ENCODE peak calls at places on chromosomes 3 and 15, in nine cellular contexts. M is psoas muscle, T is GM10248, E is foreskin fibroblast, W is endothelial cell, F is fibroblast of pulmonary artery, J is H9, L is GM12878, V is IMR-90. I is an unnamed sample.

GRCh38 chr3:168341192-168341816 is 245.6 kb upstream of the GOLIM4 start:
- DNase-seq in V (peak), J (no peak), L (no peak), E (peak), W (no peak), F (peak), M (no peak), T (no peak), I (no peak)

GRCh38 chr15:86336051-86336788 is 256.5 kb downstream of the AGBL1 start:
- DNase-seq in T (no peak), F (no peak), W (no peak), E (no peak), V (no peak), L (no peak), M (no peak), J (no peak), I (no peak)

GRCh38 chr15:73596214-73596613 is 37.0 kb downstream of the NPTN start:
- DNase-seq in E (no peak), M (no peak), J (no peak), V (no peak), L (no peak), F (no peak), W (no peak), T (no peak), I (no peak)

GRCh38 chr15:42157981-42158765 is 1.7 kb upstream of the PLA2G4F start:
- DNase-seq in E (peak), V (peak), J (no peak), M (no peak), T (no peak), W (no peak), F (peak), L (no peak), I (no peak)

GRCh38 chr3:102460579-102460978 is 25.8 kb downstream of the ZPLD1 start:
- DNase-seq in V (peak), M (no peak), T (no peak), W (no peak), E (no peak), J (no peak), F (no peak), L (no peak), I (no peak)

GRCh38 chr15:41936649-41937567 is 35.4 kb downstream of the EHD4 start:
- DNase-seq in J (no peak), F (peak), L (no peak), W (peak), E (no peak), M (peak), V (peak), T (peak), I (no peak)

GRCh38 chr15:38899300-38899699 is 334.7 kb upstream of the RASGRP1 start:
- DNase-seq in M (no peak), F (peak), L (no peak), J (no peak), T (no peak), W (no peak), E (no peak), V (peak), I (no peak)

GRCh38 chr3:141279074-141279945 is 47.7 kb downstream of the PXYLP1 start:
- DNase-seq in F (peak), W (no peak), J (no peak), L (no peak), M (no peak), E (no peak), V (peak), T (peak), I (no peak)

GRCh38 chr3:140238646-140239314 is 303.8 kb downstream of the CLSTN2 start:
- DNase-seq in E (no peak), F (no peak), W (no peak), M (no peak), L (no peak), J (no peak), V (no peak), T (no peak), I (no peak)

GRCh38 chr3:52226229-52226817 is 878 bp upstream of the TLR9 start:
- DNase-seq in M (peak), F (no peak), V (no peak), J (peak), W (no peak), L (no peak), T (no peak), E (no peak), I (no peak)

GRCh38 chr3:186021673-186022362 is 84.0 kb upstream of the TRA2B start:
- DNase-seq in V (peak), M (peak), E (peak), T (no peak), F (peak), J (no peak), W (no peak), L (no peak), I (no peak)

GRCh38 chr3:126679318-126679751 is 24.4 kb upstream of the TXNRD3 start:
- DNase-seq in T (peak), F (peak), E (peak), V (peak), J (peak), L (peak), M (peak), W (peak), I (peak)

GRCh38 chr3:102183186-102183585 is 251.6 kb upstream of the ZPLD1 start:
- DNase-seq in E (no peak), J (no peak), W (no peak), M (no peak), L (no peak), T (no peak), F (no peak), V (no peak), I (no peak)

GRCh38 chr3:179116816-179117215 is 31.3 kb upstream of the PIK3CA start:
- DNase-seq in J (no peak), E (peak), W (no peak), V (no peak), T (no peak), F (no peak), L (no peak), M (no peak), I (no peak)

GRCh38 chr3:186002884-186003472 is 65.2 kb upstream of the TRA2B start:
- DNase-seq in E (no peak), F (peak), T (no peak), J (peak), M (no peak), V (peak), W (no peak), L (no peak), I (no peak)

GRCh38 chr3:45670995-45671394 is 18.2 kb upstream of the SACM1L start:
- DNase-seq in W (no peak), J (no peak), F (no peak), T (no peak), V (no peak), E (peak), M (no peak), L (no peak), I (no peak)

GRCh38 chr15:90001062-90001682 is at the start of gene ZNF710:
- DNase-seq in V (peak), W (peak), E (peak), T (peak), M (peak), L (no peak), J (peak), F (peak), I (peak)

GRCh38 chr3:156389151-156389760 is 165.7 kb downstream of the SSR3 start:
- DNase-seq in L (no peak), F (no peak), W (no peak), J (no peak), V (no peak), M (no peak), T (no peak), E (peak), I (no peak)

GRCh38 chr15:31344824-31345605 is 18.4 kb downstream of the KLF13 start:
- DNase-seq in J (no peak), W (no peak), T (peak), L (no peak), M (peak), F (no peak), V (no peak), E (no peak), I (no peak)

GRCh38 chr15:53807500-53807899 is 48.0 kb upstream of the WDR72 start:
- DNase-seq in J (no peak), M (no peak), W (no peak), E (no peak), V (no peak), L (no peak), T (no peak), F (no peak), I (no peak)

GRCh38 chr3:102269401-102269800 is 165.4 kb upstream of the ZPLD1 start:
- DNase-seq in F (no peak), W (no peak), V (no peak), T (no peak), L (no peak), J (no peak), E (no peak), M (no peak), I (no peak)

GRCh38 chr15:67832965-67833503 is 6.8 kb downstream of the RNU6-1 start:
- DNase-seq in V (no peak), F (no peak), E (no peak), M (peak), T (no peak), J (peak), L (no peak), W (peak), I (no peak)

GRCh38 chr15:35986072-35986666 is 440.2 kb upstream of the DPH6 start:
- DNase-seq in W (no peak), E (no peak), T (no peak), L (no peak), M (peak), F (peak), V (peak), J (no peak), I (no peak)

GRCh38 chr3:102466001-102466400 is 31.2 kb downstream of the ZPLD1 start:
- DNase-seq in E (no peak), J (no peak), T (no peak), M (no peak), W (no peak), F (no peak), V (no peak), L (no peak), I (no peak)

GRCh38 chr3:9028134-9028533 is 64.9 kb upstream of the RAD18 start:
- DNase-seq in E (peak), T (no peak), W (no peak), L (no peak), F (peak), M (peak), V (peak), J (no peak), I (no peak)

GRCh38 chr3:52367891-52368880 is 52.1 kb downstream of the DNAH1 start:
- DNase-seq in F (peak), V (no peak), W (no peak), E (peak), J (no peak), L (no peak), T (no peak), M (no peak), I (no peak)

GRCh38 chr3:4507010-4507596 is 14.0 kb downstream of the ITPR1 start:
- DNase-seq in M (no peak), E (no peak), V (peak), L (no peak), J (no peak), T (no peak), W (no peak), F (peak), I (no peak)

GRCh38 chr3:127406309-127407025 is 118.6 kb upstream of the PRR20G start:
- DNase-seq in W (no peak), V (peak), M (no peak), L (no peak), J (peak), F (peak), T (no peak), E (no peak), I (no peak)

GRCh38 chr3:64306745-64307144 is 81.5 kb upstream of the PRICKLE2 start:
- DNase-seq in M (no peak), E (no peak), T (no peak), V (no peak), W (no peak), F (no peak), J (no peak), L (no peak), I (no peak)

GRCh38 chr3:51999861-52000260 is 4.2 kb upstream of the RPL29 start:
- DNase-seq in J (no peak), E (no peak), T (no peak), V (no peak), L (no peak), M (no peak), W (no peak), F (no peak), I (no peak)

GRCh38 chr3:42442640-42443039 is 32.2 kb upstream of the LYZL4 start:
- DNase-seq in E (no peak), J (peak), M (no peak), W (no peak), T (no peak), L (no peak), F (no peak), V (no peak), I (no peak)
- TF ChIP-seq CTCF in E (no peak), J (peak), M (no peak), W (peak), T (peak), L (no peak), F (no peak), V (peak), I (no peak)

DNA sequence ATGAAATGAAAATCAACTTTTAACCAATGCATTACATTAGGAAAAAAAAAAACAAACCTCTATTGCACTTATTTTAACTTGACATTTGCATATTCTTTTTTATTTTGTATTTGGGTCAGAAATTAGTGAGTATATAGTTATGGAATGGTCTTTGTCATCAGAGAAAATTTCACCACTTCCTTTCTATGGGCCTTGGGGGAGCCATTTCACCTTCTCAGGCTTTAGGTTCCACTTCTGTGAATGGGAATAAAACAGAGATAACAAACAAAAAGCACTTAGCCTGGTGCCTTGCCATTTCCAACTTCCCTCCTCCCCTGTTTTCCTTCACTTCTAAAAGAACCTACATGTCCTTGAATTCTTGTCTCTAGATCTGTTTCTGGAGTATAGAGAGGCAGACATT is 168.0 kb upstream of the STT3B start:
- DNase-seq in F (peak), E (peak), L (no peak), W (no peak), M (no peak), J (no peak), T (no peak), V (peak), I (no peak)
- TF ChIP-seq CTCF in F (no peak), E (peak), L (no peak), W (no peak), M (no peak), J (no peak), T (no peak), V (peak), I (no peak)

GRCh38 chr3:46847744-46848143 is 15.5 kb downstream of the MYL3 start:
- DNase-seq in E (no peak), F (no peak), L (no peak), J (peak), W (no peak), M (no peak), T (no peak), V (no peak), I (no peak)

GRCh38 chr3:46846624-46847542 is 16.4 kb downstream of the MYL3 start:
- DNase-seq in V (no peak), T (no peak), L (no peak), J (peak), E (no peak), F (no peak), M (peak), W (no peak), I (no peak)

GRCh38 chr3:46849686-46850467 is 13.4 kb downstream of the MYL3 start:
- DNase-seq in V (no peak), E (no peak), M (peak), W (no peak), L (no peak), F (no peak), J (peak), T (no peak), I (no peak)

GRCh38 chr3:46849098-46849631 is 14.1 kb downstream of the MYL3 start:
- DNase-seq in E (no peak), F (no peak), L (no peak), J (no peak), V (no peak), W (peak), M (peak), T (no peak), I (no peak)

DNA sequence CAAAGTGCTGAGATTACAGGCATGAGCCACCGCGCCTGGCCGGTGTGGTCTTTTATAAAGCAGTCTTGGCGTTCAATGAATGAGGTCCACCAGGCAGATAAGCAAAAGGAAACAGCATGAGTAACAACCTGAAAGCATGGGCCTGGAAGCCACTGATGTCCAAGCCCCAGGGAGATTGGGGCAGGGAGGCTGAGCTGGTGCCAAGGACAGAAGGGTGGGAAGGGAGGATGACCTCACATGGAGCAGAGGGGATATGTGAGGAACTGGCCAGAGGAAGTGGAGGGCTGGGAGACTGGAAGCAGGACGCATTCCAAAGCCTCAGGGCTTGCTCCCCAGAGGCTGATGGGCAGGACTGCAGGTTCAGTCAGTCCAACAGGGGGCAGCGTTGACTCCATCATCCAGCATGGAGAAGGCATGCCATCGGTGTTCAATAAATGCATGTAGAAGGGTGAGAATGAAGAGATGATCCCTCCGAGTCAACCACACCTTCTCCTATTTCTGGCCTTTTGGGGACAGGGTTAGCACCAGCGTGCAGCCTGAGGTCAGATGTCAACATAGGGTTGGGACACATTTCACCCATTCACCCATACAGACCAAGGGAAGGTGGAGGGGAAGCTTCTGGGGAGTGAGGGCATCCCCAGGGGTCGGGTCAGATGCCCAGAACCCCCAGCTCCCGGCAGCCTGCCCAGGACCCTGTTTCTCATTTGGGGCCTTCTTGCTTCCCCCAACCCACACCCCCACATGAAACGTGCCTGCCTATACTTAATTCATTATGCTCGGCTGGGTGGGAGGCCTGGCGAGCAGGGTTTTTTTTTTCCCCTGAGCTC is 14.8 kb downstream of the MYL3 start:
- DNase-seq in M (peak), W (peak), E (no peak), F (peak), J (peak), L (no peak), T (no peak), V (peak), I (peak)
- TF ChIP-seq CTCF in M (peak), W (peak), E (peak), F (peak), J (peak), L (peak), T (peak), V (peak), I (peak)

GRCh38 chr3:115323380-115323779 is 176.3 kb upstream of the ZBTB20 start:
- DNase-seq in M (no peak), T (no peak), W (no peak), F (no peak), E (peak), V (no peak), L (no peak), J (no peak), I (no peak)
- TF ChIP-seq CTCF in M (no peak), T (no peak), W (no peak), F (no peak), E (no peak), V (no peak), L (no peak), J (no peak), I (no peak)

DNA sequence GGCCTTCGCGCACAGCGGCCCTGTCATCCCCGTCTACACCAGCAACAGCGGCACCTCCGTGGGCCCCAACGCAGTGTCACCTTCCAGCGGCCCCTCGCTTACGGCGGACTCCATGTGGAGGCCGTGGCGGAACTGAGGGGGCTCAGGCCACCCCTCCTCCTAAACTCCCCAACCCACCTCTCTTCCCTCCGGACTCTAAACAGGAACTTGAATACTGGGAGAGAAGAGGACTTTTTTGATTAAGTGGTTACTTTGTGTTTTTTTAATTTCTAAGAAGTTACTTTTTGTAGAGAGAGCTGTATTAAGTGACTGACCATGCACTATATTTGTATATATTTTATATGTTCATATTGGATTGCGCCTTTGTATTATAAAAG is 2.1 kb downstream of the HES1 start:
- DNase-seq in E (no peak), L (no peak), J (no peak), T (no peak), F (peak), W (no peak), M (no peak), V (no peak), I (no peak)
- TF ChIP-seq CTCF in E (peak), L (no peak), J (no peak), T (no peak), F (no peak), W (no peak), M (peak), V (no peak), I (peak)

DNA sequence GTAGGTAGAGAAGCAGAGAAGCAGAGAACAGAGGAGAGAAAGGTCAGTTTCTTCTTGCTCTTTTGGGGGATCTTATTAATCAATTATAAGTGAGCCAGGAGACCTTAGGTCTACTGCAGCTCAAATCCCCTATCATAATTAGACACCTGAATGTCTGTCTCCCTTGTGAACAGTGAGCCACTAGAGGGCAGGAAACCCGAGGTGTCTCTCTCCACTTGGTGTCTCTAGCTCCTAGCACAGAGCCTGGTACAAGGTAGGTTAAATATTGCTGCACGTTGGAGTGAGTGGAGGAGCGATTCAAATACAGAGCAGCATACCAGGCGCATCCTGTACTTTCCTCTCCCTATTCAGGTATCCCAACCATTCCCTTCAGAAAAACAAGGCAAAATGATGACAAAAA is 2.0 kb upstream of the ST8SIA2 start:
- DNase-seq in F (peak), W (peak), V (peak), L (no peak), E (no peak), M (no peak), T (peak), J (peak), I (peak)
- TF ChIP-seq CTCF in F (peak), W (peak), V (peak), L (peak), E (peak), M (peak), T (peak), J (peak), I (peak)

GRCh38 chr3:191220908-191221307 is 21.9 kb downstream of the OSTN start:
- DNase-seq in V (no peak), M (no peak), F (no peak), T (no peak), W (no peak), L (no peak), J (no peak), E (no peak), I (no peak)
- TF ChIP-seq CTCF in V (no peak), M (no peak), F (no peak), T (no peak), W (no peak), L (no peak), J (peak), E (no peak), I (no peak)

I was measured in neural crest cell.